ENCODE peak calls at places on chromosomes 12 and 14, in five cellular contexts. L is osteoblast, F is cardiac muscle cell, Q is psoas muscle, I is thoracic aorta. N is an unnamed sample.

GRCh38 chr14:60116181-60116580 is 24.5 kb downstream of the PCNX4 start:
- DNase-seq in Q (no peak), F (no peak), I (no peak), L (no peak), N (no peak)

GRCh38 chr12:52582489-52582888 is 8.8 kb upstream of the KRT74 start:
- DNase-seq in L (no peak), F (no peak), I (no peak), Q (no peak), N (no peak)

GRCh38 chr14:96261772-96262485 is 5.9 kb downstream of the BDKRB1 start:
- DNase-seq in L (no peak), F (no peak), Q (no peak), I (no peak), N (no peak)

GRCh38 chr12:12592930-12593329 is 18.7 kb upstream of the CREBL2 start:
- DNase-seq in I (no peak), L (peak; percentile 31), F (no peak), Q (no peak), N (no peak)

GRCh38 chr12:6608592-6609311 is 1.6 kb upstream of the CHD4 start:
- DNase-seq in F (no peak), Q (peak; percentile 63), I (no peak), L (no peak), N (no peak)

GRCh38 chr12:127957001-127957660 is 309.8 kb upstream of the TMEM132C start:
- DNase-seq in I (no peak), Q (no peak), F (no peak), L (no peak), N (no peak)

GRCh38 chr14:51507556-51508511 is 143.9 kb upstream of the FRMD6 start:
- DNase-seq in L (peak; percentile 92), I (peak; percentile 25), F (peak; percentile 66), Q (peak; percentile 78), N (peak; percentile 34)

GRCh38 chr14:34911209-34912150 is 36.3 kb upstream of the BAZ1A start:
- DNase-seq in F (peak; percentile 1), L (no peak), I (no peak), Q (no peak), N (no peak)

GRCh38 chr12:45324391-45324790 is 108.5 kb downstream of the ANO6 start:
- DNase-seq in F (no peak), L (no peak), I (no peak), Q (no peak), N (no peak)

GRCh38 chr14:67653651-67654280 is 20.7 kb downstream of the VTI1B start:
- DNase-seq in Q (no peak), L (no peak), I (no peak), F (peak; percentile 35), N (no peak)

GRCh38 chr14:55074662-55075061 is 23.2 kb downstream of the MAPK1IP1L start:
- DNase-seq in I (no peak), Q (no peak), F (peak; percentile 19), L (no peak), N (no peak)

GRCh38 chr12:91811481-91812287 is 334.0 kb downstream of the BTG1 start:
- DNase-seq in L (no peak), I (peak; percentile 25), Q (peak; percentile 71), F (peak; percentile 71), N (peak; percentile 64)

GRCh38 chr14:55519473-55520080 is 60.4 kb upstream of the KTN1 start:
- DNase-seq in L (no peak), I (no peak), F (no peak), Q (no peak), N (no peak)

GRCh38 chr14:66979083-66979974 is 209.9 kb upstream of the GARIN2 start:
- DNase-seq in F (no peak), L (no peak), Q (no peak), I (no peak), N (no peak)

GRCh38 chr12:7935773-7936581 is at the start of gene SLC2A3:
- DNase-seq in L (peak; percentile 92), F (peak; percentile 74), Q (peak; percentile 55), I (no peak), N (peak; percentile 71)

GRCh38 chr12:116595186-116595585 is 36.0 kb downstream of the MAP1LC3B2 start:
- DNase-seq in F (no peak), I (no peak), Q (no peak), L (no peak), N (no peak)

GRCh38 chr14:63764103-63764502 is 36.2 kb upstream of the SGPP1 start:
- DNase-seq in Q (no peak), L (no peak), F (no peak), I (no peak), N (no peak)

GRCh38 chr12:107322063-107322462 is 228.7 kb upstream of the CRY1 start:
- DNase-seq in Q (no peak), I (no peak), L (peak; percentile 58), F (no peak), N (no peak)

GRCh38 chr14:78700236-78700635 is 530.1 kb downstream of the NRXN3 start:
- DNase-seq in L (no peak), F (no peak), Q (no peak), I (no peak), N (no peak)

GRCh38 chr12:88658009-88658408 is 77.7 kb upstream of the KITLG start:
- DNase-seq in L (no peak), Q (no peak), I (no peak), F (no peak), N (no peak)

GRCh38 chr14:23559010-23559920 is 3.2 kb downstream of the THTPA start:
- DNase-seq in I (no peak), F (peak; percentile 69), Q (peak; percentile 81), L (peak; percentile 92), N (no peak)

GRCh38 chr14:94685166-94685581 is 73.0 kb downstream of the SERPINA3 start:
- DNase-seq in I (no peak), Q (no peak), L (peak; percentile 46), F (no peak), N (no peak)

GRCh38 chr12:112716099-112717093 is 75.2 kb upstream of the RPH3A start:
- DNase-seq in I (no peak), F (peak; percentile 51), Q (no peak), L (no peak), N (no peak)

GRCh38 chr14:25048170-25049126 is 1.5 kb downstream of the STXBP6 start:
- DNase-seq in Q (peak; percentile 72), I (no peak), F (no peak), L (peak; percentile 94), N (no peak)

GRCh38 chr14:25050494-25051170 is 685 bp upstream of the STXBP6 start:
- DNase-seq in F (peak; percentile 23), L (peak; percentile 80), Q (no peak), I (no peak), N (no peak)

GRCh38 chr14:25052385-25052784 is 2.4 kb upstream of the STXBP6 start:
- DNase-seq in F (no peak), Q (no peak), L (no peak), I (no peak), N (no peak)

GRCh38 chr14:25049127-25049558 is 804 bp downstream of the STXBP6 start:
- DNase-seq in F (no peak), I (no peak), Q (peak; percentile 55), L (no peak), N (no peak)

GRCh38 chr14:25049559-25050493 is at the start of gene STXBP6:
- DNase-seq in L (peak; percentile 93), Q (peak; percentile 80), I (no peak), F (peak; percentile 85), N (peak; percentile 45)
- H3K27me3 ChIP-seq in L (peaks cover 28% of the 10 kb centered on the region), Q (peaks cover 5% of the 10 kb centered on the region), I (peaks cover 7% of the 10 kb centered on the region), F (peaks cover 75% of the 10 kb centered on the region), N (no peaks in the 10 kb centered on the region)

DNA sequence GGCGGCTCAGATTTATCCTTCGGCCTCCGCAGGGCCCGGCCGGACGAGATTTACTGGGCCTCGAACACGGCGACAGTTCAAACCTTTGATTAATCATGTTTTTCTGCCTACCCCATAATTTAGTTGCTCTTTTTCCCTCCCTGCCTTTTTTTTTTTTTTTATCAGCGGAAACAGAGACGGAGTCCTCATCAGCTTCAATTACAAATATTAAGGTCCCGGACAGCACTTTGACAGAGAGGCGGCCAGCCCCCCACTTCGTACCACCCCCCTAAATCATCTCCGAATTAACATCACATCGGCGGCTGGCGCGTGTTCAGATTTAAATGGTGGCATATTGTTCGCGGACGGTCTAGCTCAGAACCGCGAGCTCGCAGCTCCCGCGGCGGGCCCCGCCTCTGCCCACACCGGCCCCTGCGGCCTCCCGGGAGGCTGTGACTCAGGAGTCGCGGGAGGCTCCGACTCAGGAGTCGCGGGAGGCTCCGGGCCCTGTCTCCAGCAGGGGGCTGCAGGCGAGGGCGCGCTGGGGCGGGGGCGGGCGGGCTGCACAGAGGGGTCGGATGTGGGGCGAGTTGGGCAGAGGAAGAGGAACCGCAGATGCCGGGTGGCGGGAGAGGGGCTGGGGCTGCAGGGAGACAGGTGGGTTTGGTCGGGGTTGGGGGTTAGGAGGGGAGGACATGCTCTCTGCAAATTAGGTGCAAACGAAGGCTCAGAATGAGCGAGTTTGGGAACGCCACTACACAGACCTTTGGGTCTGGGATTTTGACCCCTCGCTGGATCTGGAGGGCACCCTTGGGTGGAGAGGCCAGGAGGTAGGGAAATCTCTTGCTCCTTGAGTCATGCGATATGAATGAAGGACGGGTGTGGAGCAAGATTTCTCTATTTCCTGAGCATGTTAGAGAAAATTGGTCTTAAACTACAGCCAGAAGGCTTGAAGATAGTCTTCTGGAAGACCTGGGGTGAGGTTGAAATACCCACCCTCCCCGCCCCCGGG is 19.6 kb upstream of the ATP5MC2 start:
- DNase-seq in F (peak; percentile 38), I (no peak), Q (peak; percentile 53), L (peak; percentile 91), N (no peak)
- TF ChIP-seq CTCF in F (peak; percentile 25), I (peak; percentile 16), Q (no peak), L (no peak), N (no peak)

DNA sequence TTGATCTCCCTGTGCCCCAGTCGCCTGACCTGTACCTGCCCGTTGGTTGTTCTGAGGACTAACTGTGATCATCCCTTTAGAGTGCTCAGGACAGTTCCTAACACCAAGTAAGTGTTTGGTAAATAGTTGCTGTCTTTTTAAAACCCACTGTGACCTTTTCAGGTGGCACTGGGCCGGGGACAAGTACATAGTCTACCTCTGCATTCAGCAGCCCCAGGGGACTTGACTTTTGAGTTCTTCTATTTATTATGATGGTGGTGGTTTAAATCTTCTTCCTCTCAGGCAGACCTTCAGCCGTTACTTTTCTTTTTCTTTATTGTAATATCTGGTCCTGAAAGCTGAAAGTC is 38.8 kb downstream of the EVL start:
- DNase-seq in I (no peak), L (no peak), F (no peak), Q (no peak), N (no peak)
- H3K36me3 ChIP-seq in I (no peaks in the 10 kb centered on the region), L (peaks cover 6% of the 10 kb centered on the region), F (no peaks in the 10 kb centered on the region), Q (no peaks in the 10 kb centered on the region), N (peaks cover 4% of the 10 kb centered on the region)

DNA sequence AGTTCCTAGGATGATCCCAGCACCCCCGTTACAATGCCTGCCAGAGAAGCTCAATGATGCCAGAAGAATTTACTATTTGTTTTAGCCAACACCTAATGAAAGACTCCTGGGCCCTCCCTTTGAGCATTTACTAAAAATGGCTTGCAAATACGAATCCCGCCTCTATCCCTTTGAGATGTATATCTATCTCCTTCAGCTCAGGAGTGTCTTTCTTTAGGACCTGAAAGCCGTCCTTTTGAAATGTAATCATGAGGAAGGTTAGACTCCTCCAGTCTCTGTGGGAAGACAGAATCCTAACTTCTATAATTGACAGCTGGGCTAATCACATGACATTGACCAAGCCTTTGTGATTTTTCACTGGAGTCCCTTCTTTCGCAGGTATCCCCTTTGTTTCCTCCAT is 19.2 kb upstream of the DYNC1H1 start:
- DNase-seq in L (no peak), F (no peak), Q (no peak), I (no peak), N (no peak)
- H3K27me3 ChIP-seq in L (peaks cover 4% of the 10 kb centered on the region), F (peaks cover 36% of the 10 kb centered on the region), Q (no peaks in the 10 kb centered on the region), I (no peaks in the 10 kb centered on the region), N (no peaks in the 10 kb centered on the region)

DNA sequence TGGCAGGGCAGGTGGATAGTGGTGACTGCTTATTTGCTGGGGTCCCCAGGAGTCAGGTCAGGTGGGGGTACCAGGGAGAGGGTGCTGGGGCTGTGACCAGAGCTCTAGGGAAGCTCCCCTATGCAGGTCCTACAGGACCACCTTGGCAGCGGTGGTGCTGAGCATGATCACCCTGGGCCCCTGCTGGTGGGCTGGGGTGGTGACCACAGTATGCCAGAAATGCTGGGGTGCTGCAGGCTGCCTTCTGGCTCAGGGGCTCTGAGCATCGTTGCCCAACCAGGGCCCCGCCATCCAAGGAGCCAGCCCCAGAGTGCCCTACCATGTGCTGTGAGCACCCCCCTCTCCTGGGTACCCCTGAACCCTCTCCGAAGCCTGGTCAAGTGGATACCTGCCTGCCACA is 17.5 kb upstream of the NUDT14 start:
- DNase-seq in Q (no peak), I (no peak), F (no peak), L (no peak), N (no peak)
- TF ChIP-seq CTCF in Q (no peak), I (no peak), F (no peak), L (no peak), N (no peak)